ENCODE peak calls at places on chromosomes 1 and 21, in nine cellular contexts. M is breast epithelium, W is right lobe of liver, N is ovary, G is tibial nerve, F is upper lobe of left lung, Q is Peyer's patch, H is GM12891, Y is vagina. Z is an unnamed sample.

GRCh38 chr1:73782901-73783300 is 415.1 kb downstream of the LRRIQ3 start:
- DNase-seq in M (no peak), W (no peak), N (no peak), G (no peak), F (no peak), Q (no peak), H (no peak), Y (no peak), Z (no peak)

GRCh38 chr1:107390076-107390420 is 249.2 kb downstream of the NTNG1 start:
- DNase-seq in M (no peak), W (no peak), N (no peak), G (no peak), F (no peak), Q (no peak), H (no peak), Y (no peak), Z (no peak)

GRCh38 chr1:30314591-30314990 is 408.8 kb downstream of the MATN1 start:
- DNase-seq in M (no peak), W (no peak), N (no peak), G (no peak), F (no peak), Q (no peak), H (no peak), Y (no peak), Z (no peak)

GRCh38 chr1:158720620-158721019 is at the start of gene OR6K3:
- DNase-seq in M (no peak), W (no peak), N (no peak), G (no peak), F (no peak), Q (no peak), H (no peak), Y (no peak), Z (no peak)

GRCh38 chr1:196143602-196144342 is 464.5 kb downstream of the KCNT2 start:
- DNase-seq in M (no peak), W (peak; percentile 53), N (no peak), G (no peak), F (no peak), Q (no peak), H (no peak), Y (no peak), Z (no peak)

GRCh38 chr1:237655778-237656177 is 234.9 kb downstream of the ZP4 start:
- DNase-seq in M (no peak), W (no peak), N (no peak), G (no peak), F (no peak), Q (no peak), H (no peak), Y (no peak), Z (no peak)

GRCh38 chr21:45289655-45290515 is 2.2 kb upstream of the POFUT2 start:
- DNase-seq in M (peak; percentile 49), W (no peak), N (no peak), G (peak; percentile 10), F (no peak), Q (no peak), H (no peak), Y (peak; percentile 86), Z (peak; percentile 78)

GRCh38 chr1:41657679-41658078 is 173.2 kb upstream of the EDN2 start:
- DNase-seq in M (peak; percentile 39), W (no peak), N (no peak), G (no peak), F (no peak), Q (no peak), H (no peak), Y (no peak), Z (peak; percentile 60)

GRCh38 chr1:31627301-31627929 is 9.9 kb downstream of the HCRTR1 start:
- DNase-seq in M (no peak), W (no peak), N (peak; percentile 69), G (no peak), F (peak; percentile 91), Q (no peak), H (no peak), Y (no peak), Z (no peak)

GRCh38 chr1:191752342-191752741 is 405.9 kb upstream of the RGS18 start:
- DNase-seq in M (no peak), W (no peak), N (no peak), G (no peak), F (no peak), Q (no peak), H (no peak), Y (no peak), Z (no peak)

GRCh38 chr1:162903246-162903645 is 42.3 kb upstream of the CCDC190 start:
- DNase-seq in M (no peak), W (no peak), N (no peak), G (no peak), F (no peak), Q (no peak), H (no peak), Y (no peak), Z (no peak)

GRCh38 chr1:46169811-46170454 is 5.0 kb upstream of the TSPAN1 start:
- DNase-seq in M (no peak), W (no peak), N (no peak), G (no peak), F (no peak), Q (no peak), H (no peak), Y (no peak), Z (no peak)

GRCh38 chr1:18121072-18121820 is 13.6 kb downstream of the IGSF21 start:
- DNase-seq in M (no peak), W (no peak), N (no peak), G (no peak), F (no peak), Q (no peak), H (no peak), Y (no peak), Z (no peak)

DNA sequence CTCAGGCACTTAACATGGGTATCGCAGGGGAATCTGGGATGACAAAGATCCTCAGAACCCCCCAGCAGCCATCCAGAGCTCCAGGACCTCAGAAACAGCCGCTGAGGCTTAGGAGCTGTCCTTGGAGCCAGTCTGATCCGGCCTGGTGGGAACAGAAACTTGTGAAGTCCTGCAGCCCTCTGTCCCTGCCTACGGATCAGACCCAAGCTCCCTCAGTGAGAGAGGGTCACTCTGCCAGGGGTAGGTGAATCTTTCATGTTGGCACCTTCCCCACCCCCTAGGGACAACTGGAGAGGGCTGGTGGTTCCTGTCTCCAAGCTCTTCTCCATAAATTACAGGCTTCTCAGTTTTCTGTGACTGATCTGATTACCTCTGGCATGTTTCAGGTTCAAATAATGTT is 122.3 kb downstream of the TLR5 start:
- DNase-seq in M (no peak), W (no peak), N (no peak), G (no peak), F (no peak), Q (no peak), H (no peak), Y (no peak), Z (no peak)
- TF ChIP-seq POLR2A in M (no peak), W (no peak), N (no peak), G (no peak), F (no peak), Q (no peak), H (no peak), Y (no peak), Z (no peak)

GRCh38 chr1:210373628-210373877 is 44.9 kb downstream of the HHAT start:
- DNase-seq in M (no peak), W (no peak), N (no peak), G (no peak), F (no peak), Q (no peak), H (no peak), Y (no peak), Z (no peak)

GRCh38 chr1:210372491-210372890 is 43.8 kb downstream of the HHAT start:
- DNase-seq in M (no peak), W (no peak), N (no peak), G (no peak), F (no peak), Q (no peak), H (no peak), Y (no peak), Z (no peak)

GRCh38 chr1:210373878-210374599 is 45.3 kb downstream of the HHAT start:
- DNase-seq in M (peak; percentile 68), W (peak; percentile 87), N (no peak), G (no peak), F (peak; percentile 59), Q (peak; percentile 74), H (peak; percentile 47), Y (no peak), Z (no peak)

GRCh38 chr1:210371916-210372315 is 43.2 kb downstream of the HHAT start:
- DNase-seq in M (no peak), W (no peak), N (no peak), G (no peak), F (no peak), Q (no peak), H (no peak), Y (no peak), Z (no peak)

DNA sequence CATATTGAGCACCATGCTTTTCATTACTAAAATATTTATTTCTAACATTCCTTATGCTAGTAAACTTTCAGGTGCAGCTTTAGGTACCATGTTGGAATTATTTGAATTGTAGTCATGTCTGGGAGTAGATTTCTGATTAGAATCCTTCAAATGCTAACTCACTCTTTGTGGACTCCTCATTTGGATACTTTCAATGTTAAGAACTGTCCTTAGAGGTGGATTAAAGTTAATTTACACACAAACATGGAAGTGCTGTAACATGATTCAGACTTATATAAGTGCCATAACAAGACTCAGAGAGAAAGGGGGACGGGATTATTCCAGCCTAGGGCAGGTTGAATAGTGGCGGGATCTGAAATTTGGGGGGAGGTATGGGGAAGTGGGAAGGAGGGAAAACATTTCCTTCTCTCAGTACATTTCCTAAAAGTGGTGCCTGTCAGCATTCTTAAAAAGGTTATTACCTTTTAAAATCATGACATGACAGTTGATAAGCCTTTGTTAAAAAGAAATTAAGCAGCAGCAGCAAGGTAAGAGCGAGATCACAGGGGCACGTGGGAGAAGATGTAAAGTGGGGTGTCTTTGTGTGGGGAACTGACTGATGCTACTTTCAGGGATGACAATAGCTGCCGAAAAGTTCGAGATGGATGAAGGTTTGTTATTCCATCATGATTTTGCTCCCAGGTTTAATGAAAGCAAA is 44.4 kb downstream of the HHAT start:
- DNase-seq in M (no peak), W (no peak), N (no peak), G (no peak), F (no peak), Q (no peak), H (no peak), Y (no peak), Z (no peak)
- TF ChIP-seq POLR2A in M (no peak), W (no peak), N (no peak), G (no peak), F (no peak), Q (no peak), H (no peak), Y (no peak), Z (no peak)

DNA sequence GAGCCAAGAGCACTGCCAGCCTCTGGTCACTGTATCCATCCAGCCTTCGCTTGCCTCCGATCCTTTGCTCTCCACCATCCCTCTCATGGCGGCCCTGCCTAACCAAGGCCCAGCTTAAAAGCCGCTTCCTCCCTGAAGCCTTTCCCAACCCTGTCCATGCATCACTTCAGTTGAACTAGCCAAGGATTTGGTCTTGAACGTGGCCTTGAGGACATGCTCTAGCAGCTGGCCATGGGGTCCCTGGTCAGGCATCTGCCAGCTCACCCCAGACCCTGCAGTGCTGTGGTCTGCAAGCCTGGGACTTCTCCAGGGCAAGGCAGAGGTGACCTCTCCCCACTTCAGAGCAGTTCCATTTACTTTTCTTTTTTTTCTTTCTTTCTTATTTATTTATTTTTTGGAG is 5.1 kb upstream of the SYTL1 start:
- DNase-seq in M (no peak), W (no peak), N (no peak), G (no peak), F (no peak), Q (no peak), H (no peak), Y (no peak), Z (no peak)
- TF ChIP-seq POLR2A in M (no peak), W (no peak), N (no peak), G (no peak), F (no peak), Q (no peak), H (no peak), Y (no peak), Z (no peak)

GRCh38 chr1:16260814-16261213 is 23.8 kb upstream of the CPLANE2 start:
- DNase-seq in M (no peak), W (no peak), N (no peak), G (no peak), F (no peak), Q (no peak), H (no peak), Y (no peak), Z (no peak)
- TF ChIP-seq POLR2A in M (no peak), W (no peak), N (no peak), G (no peak), F (no peak), Q (no peak), H (no peak), Y (no peak), Z (no peak)